ENCODE peak calls at places on chromosomes 12 and 14, in five cellular contexts. L is heart left ventricle, A is renal cortical epithelial cell, B is iris pigment epithelial cell, Q is neural crest cell. T is an unnamed sample.

GRCh38 chr14:50756300-50756699 is 74.7 kb downstream of the NIN start:
- DNase-seq in L (no peak), A (no peak), B (no peak), Q (no peak), T (no peak)

GRCh38 chr12:111529424-111530368 is 69.4 kb downstream of the ATXN2 start:
- DNase-seq in L (no peak), A (peak; percentile 59), B (peak; percentile 66), Q (peak; percentile 54), T (peak; percentile 38)

GRCh38 chr12:11797317-11797913 is 147.9 kb downstream of the ETV6 start:
- DNase-seq in L (no peak), A (peak; percentile 14), B (peak; percentile 98), Q (no peak), T (peak; percentile 75)

GRCh38 chr12:115204957-115205754 is 521.2 kb upstream of the TBX3 start:
- DNase-seq in L (no peak), A (peak; percentile 41), B (peak; percentile 78), Q (no peak), T (peak; percentile 60)

GRCh38 chr12:87233636-87234035 is 795.6 kb downstream of the C12orf50 start:
- DNase-seq in L (no peak), A (no peak), B (peak; percentile 42), Q (no peak), T (no peak)

GRCh38 chr14:104144453-104144790 is 6.0 kb downstream of the KIF26A start:
- DNase-seq in L (no peak), A (no peak), B (no peak), Q (no peak), T (no peak)

GRCh38 chr12:122123051-122123760 is 44.6 kb downstream of the MLXIP start:
- DNase-seq in L (peak; percentile 64), A (peak; percentile 45), B (peak; percentile 72), Q (peak; percentile 89), T (peak; percentile 36)

GRCh38 chr14:55005071-55005470 is 21.8 kb downstream of the WDHD1 start:
- DNase-seq in L (no peak), A (peak; percentile 19), B (peak; percentile 48), Q (no peak), T (no peak)

GRCh38 chr12:46004715-46005114 is 14.3 kb upstream of the SCAF11 start:
- DNase-seq in L (no peak), A (no peak), B (no peak), Q (no peak), T (no peak)

GRCh38 chr12:49358548-49359141 is 8.6 kb upstream of the SPATS2 start:
- DNase-seq in L (peak; percentile 54), A (peak; percentile 83), B (peak; percentile 58), Q (peak; percentile 57), T (peak; percentile 21)

GRCh38 chr14:64541971-64542838 is 1.7 kb downstream of the HSPA2 start:
- DNase-seq in L (no peak), A (no peak), B (no peak), Q (no peak), T (no peak)

GRCh38 chr14:66069830-66070541 is 416.2 kb upstream of the CCDC196 start:
- DNase-seq in L (no peak), A (peak; percentile 41), B (no peak), Q (no peak), T (peak; percentile 81)

GRCh38 chr12:29537292-29537691 is 39.8 kb upstream of the OVCH1 start:
- DNase-seq in L (no peak), A (no peak), B (peak; percentile 89), Q (no peak), T (peak; percentile 77)

GRCh38 chr12:1357171-1357570 is 237.2 kb downstream of the FBXL14 start:
- DNase-seq in L (no peak), A (no peak), B (peak; percentile 69), Q (no peak), T (peak; percentile 58)

GRCh38 chr12:56469007-56469930 is 891 bp downstream of the SPRYD4 start:
- DNase-seq in L (no peak), A (no peak), B (no peak), Q (no peak), T (no peak)

GRCh38 chr12:102232446-102232845 is 34.8 kb upstream of the PMCH start:
- DNase-seq in L (no peak), A (no peak), B (no peak), Q (no peak), T (no peak)

GRCh38 chr14:63874223-63874622 is 21.4 kb downstream of the SYNE2 start:
- DNase-seq in L (no peak), A (no peak), B (no peak), Q (no peak), T (no peak)

GRCh38 chr12:125573293-125573692 is 508.1 kb downstream of the AACS start:
- DNase-seq in L (no peak), A (no peak), B (no peak), Q (no peak), T (no peak)

GRCh38 chr12:39581592-39581991 is 38.0 kb downstream of the ABCD2 start:
- DNase-seq in L (no peak), A (no peak), B (peak; percentile 75), Q (no peak), T (peak; percentile 72)

GRCh38 chr14:58899317-58899713 is 261.6 kb downstream of the DACT1 start:
- DNase-seq in L (no peak), A (peak; percentile 52), B (peak; percentile 92), Q (no peak), T (peak; percentile 54)

GRCh38 chr12:131365821-131366260 is 345.0 kb upstream of the SFSWAP start:
- DNase-seq in L (no peak), A (no peak), B (no peak), Q (no peak), T (no peak)

GRCh38 chr12:107448198-107448597 is 237.4 kb upstream of the PWP1 start:
- DNase-seq in L (no peak), A (no peak), B (peak; percentile 16), Q (peak; percentile 10), T (no peak)

GRCh38 chr14:51652168-51653095 is 722 bp downstream of the FRMD6 start:
- DNase-seq in L (peak; percentile 61), A (no peak), B (no peak), Q (no peak), T (no peak)